ENCODE peak calls at places on chromosome 14, in six cellular contexts. Z is heart right ventricle, U is transverse colon, S is fibroblast of mammary gland, E is ovary, Y is AG04450. C is an unnamed sample.
A peak's percentile ranks its signal among the peaks of the same experiment; 100 is the strongest.

GRCh38 chr14:87869619-87870583 is 123.1 kb downstream of the GALC start:
- DNase-seq in Y (peak; percentile 24), S (peak; percentile 93), U (no peak), Z (no peak), E (no peak), C (peak; percentile 16)

GRCh38 chr14:20782280-20782890 is 1.3 kb downstream of the RNASE6 start:
- DNase-seq in E (no peak), Y (no peak), S (no peak), U (no peak), Z (no peak), C (no peak)

GRCh38 chr14:75476274-75476995 is 45.8 kb upstream of the BATF start:
- DNase-seq in Y (no peak), E (no peak), S (no peak), U (peak; percentile 58), Z (no peak), C (no peak)

GRCh38 chr14:83764656-83765055 is 1765.3 kb upstream of the FLRT2 start:
- DNase-seq in Z (no peak), E (no peak), S (no peak), Y (no peak), U (no peak), C (no peak)

GRCh38 chr14:63486729-63487128 is 56.4 kb downstream of the PPP2R5E start:
- DNase-seq in Z (no peak), S (no peak), Y (no peak), U (no peak), E (no peak), C (no peak)

GRCh38 chr14:35814371-35815005 is 5.4 kb upstream of the RALGAPA1 start:
- DNase-seq in Z (peak; percentile 29), S (peak; percentile 58), Y (no peak), E (no peak), U (peak; percentile 77), C (no peak)

GRCh38 chr14:67582061-67582460 is 18.0 kb downstream of the PIGH start:
- DNase-seq in Y (no peak), Z (no peak), S (no peak), E (no peak), U (no peak), C (no peak)

GRCh38 chr14:61388976-61389576 is 67.7 kb downstream of the PRKCH start:
- DNase-seq in Z (no peak), E (no peak), S (peak; percentile 42), Y (no peak), U (no peak), C (no peak)

GRCh38 chr14:74905595-74906142 is 17.4 kb downstream of the RPS6KL1 start:
- DNase-seq in E (peak; percentile 81), U (peak; percentile 77), S (peak; percentile 52), Y (no peak), Z (peak; percentile 80), C (peak; percentile 71)

GRCh38 chr14:66824251-66824650 is 316.3 kb downstream of the GPHN start:
- DNase-seq in E (no peak), U (no peak), Y (no peak), S (no peak), Z (no peak), C (no peak)

GRCh38 chr14:102234331-102235264 is 70.4 kb downstream of the MOK start:
- DNase-seq in U (no peak), S (no peak), E (no peak), Y (no peak), Z (no peak), C (no peak)

GRCh38 chr14:93655078-93655750 is 133.1 kb downstream of the PRIMA1 start:
- DNase-seq in Z (no peak), S (peak; percentile 61), U (no peak), E (no peak), Y (no peak), C (no peak)

GRCh38 chr14:39430762-39431415 is 1.3 kb downstream of the FBXO33 start:
- DNase-seq in E (no peak), Y (no peak), Z (peak; percentile 16), U (no peak), S (peak; percentile 24), C (no peak)

GRCh38 chr14:39425947-39426346 is 6.3 kb downstream of the FBXO33 start:
- DNase-seq in E (no peak), U (no peak), S (no peak), Z (no peak), Y (no peak), C (no peak)

GRCh38 chr14:39426605-39427004 is 5.6 kb downstream of the FBXO33 start:
- DNase-seq in E (no peak), U (no peak), Z (no peak), Y (no peak), S (peak; percentile 74), C (no peak)

GRCh38 chr14:39431416-39432178 is 636 bp downstream of the FBXO33 start:
- DNase-seq in Z (peak; percentile 42), S (peak; percentile 16), U (peak; percentile 57), Y (no peak), E (peak; percentile 66), C (no peak)

GRCh38 chr14:39428118-39428517 is 4.1 kb downstream of the FBXO33 start:
- DNase-seq in S (no peak), U (no peak), E (no peak), Y (no peak), Z (no peak), C (no peak)
- H3K4me3 ChIP-seq in S (no peak overlapping the region), U (no peak overlapping the region), E (no peak overlapping the region), Y (no peak overlapping the region), Z (no peak overlapping the region), C (peak overlapping the region; percentile 84)

GRCh38 chr14:81323621-81324400 is 76.3 kb downstream of the STON2 start:
- DNase-seq in Y (no peak), E (no peak), S (no peak), U (peak; percentile 81), Z (no peak), C (no peak)
- H3K4me3 ChIP-seq in Y (no peak overlapping the region), E (no peak overlapping the region), S (no peak overlapping the region), U (no peak overlapping the region), Z (no peak overlapping the region), C (peak overlapping the region; percentile 7)

GRCh38 chr14:31876741-31877140 is 200.4 kb upstream of the ARHGAP5 start:
- DNase-seq in Z (no peak), S (no peak), U (no peak), E (no peak), Y (no peak), C (no peak)
- H3K4me3 ChIP-seq in Z (no peak overlapping the region), S (no peak overlapping the region), U (no peak overlapping the region), E (no peak overlapping the region), Y (no peak overlapping the region), C (no peak overlapping the region)

DNA sequence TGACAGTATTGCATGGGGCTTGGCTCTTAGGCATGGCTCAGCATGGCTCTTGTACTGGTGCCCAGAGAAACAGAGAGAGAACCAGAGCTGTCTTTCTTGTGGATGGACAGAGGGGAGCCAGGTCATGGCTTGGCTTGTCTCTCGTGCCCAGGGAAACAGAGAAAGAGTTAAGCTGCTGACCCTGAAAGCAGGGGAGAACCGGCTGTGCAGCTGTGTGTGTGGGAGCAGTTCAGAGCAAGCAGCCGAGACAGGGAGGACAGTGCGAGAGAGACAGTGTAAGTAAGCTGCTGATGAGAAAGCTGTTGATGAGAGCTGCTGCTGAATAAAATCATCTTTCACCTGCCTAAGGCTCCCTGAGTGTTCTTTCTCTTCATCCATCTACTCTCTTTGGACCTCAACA is 61.3 kb upstream of the DDHD1 start:
- DNase-seq in U (no peak), Z (no peak), E (peak; percentile 19), S (no peak), Y (no peak), C (no peak)
- H3K4me3 ChIP-seq in U (no peak overlapping the region), Z (no peak overlapping the region), E (no peak overlapping the region), S (no peak overlapping the region), Y (no peak overlapping the region), C (no peak overlapping the region)

GRCh38 chr14:72350215-72350614 is 418.0 kb downstream of the RGS6 start:
- DNase-seq in Z (no peak), Y (no peak), E (no peak), S (no peak), U (no peak), C (no peak)
- H3K4me3 ChIP-seq in Z (no peak overlapping the region), Y (no peak overlapping the region), E (no peak overlapping the region), S (no peak overlapping the region), U (no peak overlapping the region), C (no peak overlapping the region)

GRCh38 chr14:104139460-104140212 is 1.2 kb downstream of the KIF26A start:
- DNase-seq in U (no peak), E (peak; percentile 27), S (no peak), Y (no peak), Z (peak; percentile 21), C (peak; percentile 37)

GRCh38 chr14:104141621-104142091 is 3.3 kb downstream of the KIF26A start:
- DNase-seq in E (no peak), Z (peak; percentile 10), U (no peak), S (no peak), Y (no peak), C (no peak)

GRCh38 chr14:104138891-104139459 is 588 bp downstream of the KIF26A start:
- DNase-seq in Y (no peak), E (peak; percentile 40), S (no peak), U (no peak), Z (peak; percentile 30), C (peak; percentile 41)

GRCh38 chr14:104140463-104141331 is 2.3 kb downstream of the KIF26A start:
- DNase-seq in Y (no peak), S (no peak), Z (peak; percentile 7), E (peak; percentile 23), U (no peak), C (no peak)

DNA sequence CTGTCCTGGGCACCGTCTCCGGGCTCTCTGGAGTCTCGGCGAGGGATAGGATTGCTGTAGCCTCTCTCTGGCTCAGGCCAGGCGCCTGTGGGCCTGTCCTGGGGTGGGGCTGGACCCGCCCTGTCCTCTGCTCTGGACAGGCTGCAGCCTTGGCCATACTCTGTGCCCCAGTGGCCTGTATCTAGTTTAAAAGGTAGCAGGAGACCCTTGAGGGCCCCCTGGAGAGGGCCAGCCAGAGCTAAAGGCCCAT is 1.8 kb downstream of the KIF26A start:
- DNase-seq in E (peak; percentile 15), Z (peak; percentile 22), S (no peak), U (no peak), Y (no peak), C (no peak)
- H3K4me3 ChIP-seq in E (no peak overlapping the region), Z (peak overlapping the region; percentile 60), S (no peak overlapping the region), U (no peak overlapping the region), Y (no peak overlapping the region), C (no peak overlapping the region)